ENCODE peak calls at places on chromosome 19, in seven cellular contexts. One of them, this sample, is unnamed. For H3K4me1, the result is how much of the 10 kb centered on the place peaks cover.

GRCh38 chr19:21580101-21580500 is 74.7 kb downstream of the ZNF429 start:
- DNase-seq in Peyer's patch: no peak
- DNase-seq in A549: no peak
- DNase-seq in lower lobe of right lung: no peak
- DNase-seq in breast epithelium: no peak
- DNase-seq in right atrium auricular region: no peak
- DNase-seq in lung: no peak
- DNase-seq in this sample: no peak

GRCh38 chr19:2616741-2617392 is 85.6 kb downstream of the GNG7 start:
- DNase-seq in Peyer's patch: peak
- DNase-seq in A549: no peak
- DNase-seq in lower lobe of right lung: peak
- DNase-seq in breast epithelium: no peak
- DNase-seq in right atrium auricular region: no peak
- DNase-seq in lung: peak
- DNase-seq in this sample: no peak

GRCh38 chr19:16368385-16369305 is 44.0 kb downstream of the KLF2 start:
- DNase-seq in Peyer's patch: peak
- DNase-seq in A549: no peak
- DNase-seq in lower lobe of right lung: peak
- DNase-seq in breast epithelium: no peak
- DNase-seq in right atrium auricular region: no peak
- DNase-seq in lung: no peak
- DNase-seq in this sample: no peak

GRCh38 chr19:19269952-19270694 is 3.0 kb downstream of the TM6SF2 start:
- DNase-seq in Peyer's patch: no peak
- DNase-seq in A549: no peak
- DNase-seq in lower lobe of right lung: no peak
- DNase-seq in breast epithelium: no peak
- DNase-seq in right atrium auricular region: no peak
- DNase-seq in lung: no peak
- DNase-seq in this sample: no peak

GRCh38 chr19:31448221-31448657 is 99.0 kb upstream of the TSHZ3 start:
- DNase-seq in Peyer's patch: no peak
- DNase-seq in A549: peak
- DNase-seq in lower lobe of right lung: peak
- DNase-seq in breast epithelium: peak
- DNase-seq in right atrium auricular region: peak
- DNase-seq in lung: peak
- DNase-seq in this sample: no peak

GRCh38 chr19:4130635-4131438 is 6.9 kb upstream of the MAP2K2 start:
- DNase-seq in Peyer's patch: no peak
- DNase-seq in A549: peak
- DNase-seq in lower lobe of right lung: no peak
- DNase-seq in breast epithelium: no peak
- DNase-seq in right atrium auricular region: no peak
- DNase-seq in lung: no peak
- DNase-seq in this sample: no peak

GRCh38 chr19:7293795-7294570 is at the start of gene INSR:
- DNase-seq in Peyer's patch: peak
- DNase-seq in A549: peak
- DNase-seq in lower lobe of right lung: peak
- DNase-seq in breast epithelium: peak
- DNase-seq in right atrium auricular region: peak
- DNase-seq in lung: peak
- DNase-seq in this sample: no peak

GRCh38 chr19:1068111-1069001 is 1.4 kb downstream of the ARHGAP45 start:
- DNase-seq in Peyer's patch: peak
- DNase-seq in A549: no peak
- DNase-seq in lower lobe of right lung: peak
- DNase-seq in breast epithelium: no peak
- DNase-seq in right atrium auricular region: no peak
- DNase-seq in lung: no peak
- DNase-seq in this sample: no peak

GRCh38 chr19:52648336-52648990 is 10.3 kb upstream of the ZNF83 start:
- DNase-seq in Peyer's patch: no peak
- DNase-seq in A549: no peak
- DNase-seq in lower lobe of right lung: no peak
- DNase-seq in breast epithelium: no peak
- DNase-seq in right atrium auricular region: no peak
- DNase-seq in lung: no peak
- DNase-seq in this sample: no peak

GRCh38 chr19:45355910-45356309 is 14.5 kb downstream of the ERCC2 start:
- DNase-seq in Peyer's patch: no peak
- DNase-seq in A549: no peak
- DNase-seq in lower lobe of right lung: no peak
- DNase-seq in breast epithelium: no peak
- DNase-seq in right atrium auricular region: no peak
- DNase-seq in lung: no peak
- DNase-seq in this sample: no peak

GRCh38 chr19:46613525-46613924 is 11.4 kb downstream of the PTGIR start:
- DNase-seq in Peyer's patch: no peak
- DNase-seq in A549: no peak
- DNase-seq in lower lobe of right lung: peak
- DNase-seq in breast epithelium: no peak
- DNase-seq in right atrium auricular region: no peak
- DNase-seq in lung: no peak
- DNase-seq in this sample: no peak

DNA sequence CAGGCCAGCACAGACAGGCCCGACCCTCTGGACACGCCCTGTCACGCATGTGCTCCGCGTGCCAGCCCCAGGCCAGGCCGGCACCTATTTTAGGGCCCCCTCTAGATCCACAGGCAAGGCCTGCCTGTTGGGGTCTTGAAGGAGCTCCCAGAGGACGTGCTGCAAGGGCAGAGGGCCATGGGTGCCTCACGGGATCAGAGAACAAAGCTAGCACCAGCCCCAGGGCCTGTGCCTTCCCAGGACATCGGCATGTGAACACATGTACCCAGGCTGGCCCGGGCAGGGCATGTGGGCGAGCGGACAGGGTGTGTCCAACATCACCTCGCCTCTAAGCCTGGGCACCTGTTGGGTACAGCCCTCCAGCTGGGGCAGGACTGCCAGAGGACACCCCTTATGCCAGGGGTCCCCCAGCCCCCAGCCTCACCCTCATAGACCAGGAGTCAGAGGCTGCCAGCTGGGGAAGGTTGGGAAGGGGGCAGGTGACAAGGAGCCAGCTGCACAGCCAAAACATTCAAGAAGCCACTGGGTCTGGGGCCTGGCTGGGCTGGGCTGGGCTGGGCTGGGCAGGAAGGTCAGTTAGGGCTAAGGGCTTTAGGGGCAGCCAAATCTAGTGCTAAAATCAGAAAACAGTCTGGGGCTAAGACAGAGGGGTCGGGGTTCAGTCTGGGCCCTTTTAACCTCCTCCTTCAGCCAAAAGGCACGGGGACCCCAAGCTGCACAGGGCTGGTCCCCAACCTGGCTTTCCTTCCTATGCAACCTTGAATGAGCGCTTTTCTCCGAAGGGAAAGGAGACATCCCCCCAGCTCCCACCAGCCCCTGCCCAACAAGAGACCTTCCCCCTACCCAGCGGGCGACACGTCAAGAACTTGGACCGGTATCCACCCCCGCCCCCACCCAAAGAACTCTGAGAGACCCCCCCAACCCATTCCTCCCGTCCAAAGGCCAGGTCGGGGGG is 35.3 kb upstream of the NANOS3 start:
- DNase-seq in Peyer's patch: no peak
- DNase-seq in A549: peak
- DNase-seq in lower lobe of right lung: peak
- DNase-seq in breast epithelium: peak
- DNase-seq in right atrium auricular region: no peak
- DNase-seq in lung: peak
- DNase-seq in this sample: no peak
- H3K4me1 ChIP-seq in Peyer's patch: under half
- H3K4me1 ChIP-seq in A549: half or more
- H3K4me1 ChIP-seq in lower lobe of right lung: half or more
- H3K4me1 ChIP-seq in breast epithelium: under half
- H3K4me1 ChIP-seq in right atrium auricular region: under half
- H3K4me1 ChIP-seq in lung: under half
- H3K4me1 ChIP-seq in this sample: half or more

GRCh38 chr19:14473915-14474578 is 1.1 kb downstream of the PTGER1 start:
- DNase-seq in Peyer's patch: no peak
- DNase-seq in A549: no peak
- DNase-seq in lower lobe of right lung: no peak
- DNase-seq in breast epithelium: no peak
- DNase-seq in right atrium auricular region: no peak
- DNase-seq in lung: no peak
- DNase-seq in this sample: no peak
- TF ChIP-seq CTCF in Peyer's patch: no peak
- TF ChIP-seq CTCF in A549: no peak
- TF ChIP-seq CTCF in lower lobe of right lung: no peak
- TF ChIP-seq CTCF in breast epithelium: no peak
- TF ChIP-seq CTCF in right atrium auricular region: no peak
- TF ChIP-seq CTCF in lung: no peak
- TF ChIP-seq CTCF in this sample: no peak

GRCh38 chr19:33746159-33746558 is 50.5 kb upstream of the KCTD15 start:
- DNase-seq in Peyer's patch: no peak
- DNase-seq in A549: no peak
- DNase-seq in lower lobe of right lung: no peak
- DNase-seq in breast epithelium: no peak
- DNase-seq in right atrium auricular region: no peak
- DNase-seq in lung: no peak
- DNase-seq in this sample: no peak

GRCh38 chr19:33747273-33747672 is 49.4 kb upstream of the KCTD15 start:
- DNase-seq in Peyer's patch: no peak
- DNase-seq in A549: no peak
- DNase-seq in lower lobe of right lung: no peak
- DNase-seq in breast epithelium: no peak
- DNase-seq in right atrium auricular region: no peak
- DNase-seq in lung: no peak
- DNase-seq in this sample: no peak

GRCh38 chr19:33749619-33750175 is 47.0 kb upstream of the KCTD15 start:
- DNase-seq in Peyer's patch: no peak
- DNase-seq in A549: no peak
- DNase-seq in lower lobe of right lung: no peak
- DNase-seq in breast epithelium: no peak
- DNase-seq in right atrium auricular region: no peak
- DNase-seq in lung: no peak
- DNase-seq in this sample: no peak

GRCh38 chr19:33749016-33749415 is 47.7 kb upstream of the KCTD15 start:
- DNase-seq in Peyer's patch: no peak
- DNase-seq in A549: no peak
- DNase-seq in lower lobe of right lung: no peak
- DNase-seq in breast epithelium: no peak
- DNase-seq in right atrium auricular region: no peak
- DNase-seq in lung: no peak
- DNase-seq in this sample: no peak

DNA sequence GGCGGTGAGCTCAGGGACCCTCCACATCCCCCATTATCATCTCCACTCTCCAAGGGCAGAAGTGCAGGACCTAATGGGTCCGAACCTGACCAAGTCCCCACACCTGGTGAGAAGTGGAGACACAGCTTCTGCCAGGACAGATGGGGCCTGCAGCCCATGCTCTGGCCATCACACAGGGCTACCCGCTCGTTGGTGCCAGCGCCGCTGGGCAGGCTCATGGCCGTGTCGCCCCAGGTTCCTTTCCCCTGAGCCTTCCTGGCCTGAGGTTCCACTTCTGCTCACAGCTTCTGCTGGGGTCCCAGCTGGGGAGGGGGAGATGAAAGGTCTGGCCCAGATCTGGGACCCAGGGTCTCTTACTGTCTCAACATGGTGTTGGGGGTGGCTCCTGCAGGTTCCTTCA is 48.4 kb upstream of the KCTD15 start:
- DNase-seq in Peyer's patch: no peak
- DNase-seq in A549: no peak
- DNase-seq in lower lobe of right lung: no peak
- DNase-seq in breast epithelium: no peak
- DNase-seq in right atrium auricular region: no peak
- DNase-seq in lung: no peak
- DNase-seq in this sample: no peak
- H3K4me1 ChIP-seq in Peyer's patch: under half
- H3K4me1 ChIP-seq in A549: under half
- H3K4me1 ChIP-seq in lower lobe of right lung: under half
- H3K4me1 ChIP-seq in breast epithelium: under half
- H3K4me1 ChIP-seq in right atrium auricular region: under half
- H3K4me1 ChIP-seq in lung: under half
- H3K4me1 ChIP-seq in this sample: under half

GRCh38 chr19:8322638-8322997 is 1.3 kb downstream of the RPS28 start:
- DNase-seq in Peyer's patch: no peak
- DNase-seq in A549: no peak
- DNase-seq in lower lobe of right lung: no peak
- DNase-seq in breast epithelium: no peak
- DNase-seq in right atrium auricular region: no peak
- DNase-seq in lung: no peak
- DNase-seq in this sample: no peak
- TF ChIP-seq CTCF in Peyer's patch: no peak
- TF ChIP-seq CTCF in A549: no peak
- TF ChIP-seq CTCF in lower lobe of right lung: no peak
- TF ChIP-seq CTCF in breast epithelium: no peak
- TF ChIP-seq CTCF in right atrium auricular region: no peak
- TF ChIP-seq CTCF in lung: no peak
- TF ChIP-seq CTCF in this sample: no peak

This sample was measured in vagina.